ENCODE peak calls at places on chromosomes 16 and 17, in six cellular contexts. One of them, this sample, is unnamed.

GRCh38 chr17:66021757-66022156 is 170.2 kb downstream of the CEP112 start:
- DNase-seq in H1: no peak
- DNase-seq in HepG2: no peak
- DNase-seq in K562: no peak
- DNase-seq in HCT116: no peak
- DNase-seq in GM12878: no peak
- DNase-seq in this sample: no peak

GRCh38 chr17:29084476-29085148 is 41.7 kb downstream of the PIPOX start:
- DNase-seq in HCT116: no peak
- DNase-seq in H1: no peak
- DNase-seq in K562: no peak
- DNase-seq in GM12878: no peak
- DNase-seq in HepG2: no peak
- DNase-seq in this sample: no peak

GRCh38 chr16:53529529-53529928 is 26.5 kb upstream of the AKTIP start:
- DNase-seq in K562: no peak
- DNase-seq in HepG2: no peak
- DNase-seq in GM12878: no peak
- DNase-seq in H1: no peak
- DNase-seq in HCT116: no peak
- DNase-seq in this sample: no peak

GRCh38 chr17:76500745-76501017 is 542 bp downstream of the RHBDF2 start:
- DNase-seq in K562: no peak
- DNase-seq in HCT116: no peak
- DNase-seq in HepG2: no peak
- DNase-seq in GM12878: no peak
- DNase-seq in H1: no peak
- DNase-seq in this sample: no peak

GRCh38 chr16:81987121-81987520 is 24.1 kb downstream of the SDR42E1 start:
- DNase-seq in HCT116: no peak
- DNase-seq in H1: no peak
- DNase-seq in K562: no peak
- DNase-seq in HepG2: no peak
- DNase-seq in GM12878: no peak
- DNase-seq in this sample: no peak

GRCh38 chr16:30747799-30748633 is at the start of gene PHKG2:
- DNase-seq in HepG2: peak
- DNase-seq in GM12878: peak
- DNase-seq in H1: peak
- DNase-seq in HCT116: peak
- DNase-seq in K562: peak
- DNase-seq in this sample: peak

GRCh38 chr16:30786936-30787612 is at the start of gene ZNF629:
- DNase-seq in HCT116: peak
- DNase-seq in K562: peak
- DNase-seq in GM12878: no peak
- DNase-seq in H1: no peak
- DNase-seq in HepG2: peak
- DNase-seq in this sample: peak

GRCh38 chr17:45431531-45432404 is 902 bp downstream of the ARHGAP27 start:
- DNase-seq in H1: peak
- DNase-seq in K562: peak
- DNase-seq in GM12878: no peak
- DNase-seq in HepG2: peak
- DNase-seq in HCT116: peak
- DNase-seq in this sample: peak

GRCh38 chr16:20826039-20826566 is 19.8 kb downstream of the REXO5 start:
- DNase-seq in K562: peak
- DNase-seq in GM12878: no peak
- DNase-seq in H1: no peak
- DNase-seq in HCT116: no peak
- DNase-seq in HepG2: no peak
- DNase-seq in this sample: no peak

GRCh38 chr16:87924041-87924851 is 12.1 kb downstream of the CA5A start:
- DNase-seq in K562: no peak
- DNase-seq in GM12878: peak
- DNase-seq in HCT116: no peak
- DNase-seq in HepG2: no peak
- DNase-seq in H1: no peak
- DNase-seq in this sample: no peak

GRCh38 chr16:75010427-75010826 is 11.6 kb downstream of the ZNRF1 start:
- DNase-seq in HCT116: no peak
- DNase-seq in H1: no peak
- DNase-seq in GM12878: no peak
- DNase-seq in HepG2: no peak
- DNase-seq in K562: no peak
- DNase-seq in this sample: no peak

GRCh38 chr16:78666318-78666717 is 566.9 kb downstream of the WWOX start:
- DNase-seq in K562: no peak
- DNase-seq in GM12878: no peak
- DNase-seq in HepG2: no peak
- DNase-seq in HCT116: no peak
- DNase-seq in H1: no peak
- DNase-seq in this sample: no peak

GRCh38 chr16:15482068-15482747 is 47.8 kb downstream of the BMERB1 start:
- DNase-seq in HCT116: peak
- DNase-seq in HepG2: peak
- DNase-seq in GM12878: no peak
- DNase-seq in K562: peak
- DNase-seq in H1: peak
- DNase-seq in this sample: peak

GRCh38 chr17:8555062-8555461 is 75.5 kb downstream of the MYH10 start:
- DNase-seq in HCT116: no peak
- DNase-seq in H1: no peak
- DNase-seq in GM12878: no peak
- DNase-seq in K562: no peak
- DNase-seq in HepG2: no peak
- DNase-seq in this sample: no peak

GRCh38 chr17:81004336-81005015 is 12.8 kb downstream of the CHMP6 start:
- DNase-seq in H1: no peak
- DNase-seq in HCT116: no peak
- DNase-seq in HepG2: no peak
- DNase-seq in GM12878: no peak
- DNase-seq in K562: no peak
- DNase-seq in this sample: no peak
- TF ChIP-seq ATF3 in H1: no peak
- TF ChIP-seq ATF3 in HCT116: no peak
- TF ChIP-seq ATF3 in HepG2: no peak
- TF ChIP-seq ATF3 in GM12878: no peak
- TF ChIP-seq ATF3 in K562: no peak
- TF ChIP-seq ATF3 in this sample: no peak

GRCh38 chr16:51343411-51343810 is 192.3 kb upstream of the SALL1 start:
- DNase-seq in HCT116: no peak
- DNase-seq in HepG2: no peak
- DNase-seq in H1: no peak
- DNase-seq in K562: no peak
- DNase-seq in GM12878: no peak
- DNase-seq in this sample: no peak
- TF ChIP-seq ATF3 in HCT116: no peak
- TF ChIP-seq ATF3 in HepG2: no peak
- TF ChIP-seq ATF3 in H1: no peak
- TF ChIP-seq ATF3 in K562: no peak
- TF ChIP-seq ATF3 in GM12878: no peak
- TF ChIP-seq ATF3 in this sample: no peak

DNA sequence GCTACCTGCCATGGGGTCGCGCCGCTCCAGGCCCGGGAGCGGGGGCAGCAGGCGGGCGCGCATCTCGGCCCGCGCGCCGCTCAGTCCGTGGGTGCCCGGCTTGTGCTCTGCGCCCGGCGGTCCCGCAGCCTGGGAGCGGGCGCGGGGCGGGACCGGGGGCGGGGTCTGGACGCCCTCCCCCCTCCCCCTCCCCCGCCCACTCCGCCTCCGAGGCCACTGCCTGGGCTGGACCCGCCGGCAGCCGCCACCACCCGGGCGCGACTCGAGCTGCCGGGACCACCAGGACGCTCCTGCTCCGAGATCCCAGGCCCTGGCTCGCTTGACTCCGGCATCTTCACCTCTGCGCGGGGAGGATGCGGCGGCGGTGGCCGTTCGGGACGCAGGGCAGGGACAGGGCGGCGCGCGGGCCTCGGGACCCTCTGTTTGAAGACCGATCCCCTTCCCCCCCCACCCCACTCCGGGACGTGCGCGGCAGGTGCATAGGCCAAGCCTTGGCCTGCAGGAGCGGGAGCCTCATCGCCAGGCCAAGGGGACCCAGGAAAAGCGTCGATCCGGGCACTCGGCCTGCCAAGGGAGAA is at the start of gene HS3ST6:
- DNase-seq in HCT116: no peak
- DNase-seq in HepG2: no peak
- DNase-seq in GM12878: no peak
- DNase-seq in K562: no peak
- DNase-seq in H1: no peak
- DNase-seq in this sample: no peak
- TF ChIP-seq ATF3 in HCT116: no peak
- TF ChIP-seq ATF3 in HepG2: no peak
- TF ChIP-seq ATF3 in GM12878: no peak
- TF ChIP-seq ATF3 in K562: no peak
- TF ChIP-seq ATF3 in H1: no peak
- TF ChIP-seq ATF3 in this sample: no peak

DNA sequence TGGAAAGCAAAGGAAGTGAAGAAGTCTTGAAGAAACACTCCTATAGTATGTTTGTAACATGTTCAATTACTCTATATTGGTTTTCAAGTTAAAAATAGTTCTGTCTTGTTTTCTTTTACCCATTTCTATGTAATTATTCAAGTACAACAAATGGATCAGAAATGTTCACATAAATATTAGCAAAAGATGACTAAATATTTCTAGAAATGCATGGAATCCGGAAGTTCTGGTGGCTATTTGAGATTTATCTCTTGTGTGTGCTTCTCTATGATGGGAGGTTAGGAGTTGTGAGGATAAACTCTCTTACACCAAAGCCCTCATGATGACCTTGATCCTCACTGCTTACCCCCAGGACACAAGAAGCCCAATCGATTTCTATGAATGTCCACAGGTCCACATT is 237.5 kb downstream of the CDH8 start:
- DNase-seq in GM12878: no peak
- DNase-seq in K562: no peak
- DNase-seq in H1: no peak
- DNase-seq in HCT116: no peak
- DNase-seq in HepG2: no peak
- DNase-seq in this sample: no peak
- TF ChIP-seq ATF3 in GM12878: no peak
- TF ChIP-seq ATF3 in K562: no peak
- TF ChIP-seq ATF3 in H1: no peak
- TF ChIP-seq ATF3 in HCT116: no peak
- TF ChIP-seq ATF3 in HepG2: no peak
- TF ChIP-seq ATF3 in this sample: no peak

GRCh38 chr17:80058311-80058955 is 22.0 kb downstream of the CCDC40 start:
- DNase-seq in HCT116: no peak
- DNase-seq in GM12878: no peak
- DNase-seq in K562: no peak
- DNase-seq in H1: no peak
- DNase-seq in HepG2: no peak
- DNase-seq in this sample: no peak

GRCh38 chr17:80061421-80061820 is 25.0 kb downstream of the CCDC40 start:
- DNase-seq in HepG2: no peak
- DNase-seq in K562: no peak
- DNase-seq in GM12878: no peak
- DNase-seq in HCT116: no peak
- DNase-seq in H1: no peak
- DNase-seq in this sample: no peak

GRCh38 chr17:80064696-80065095 is 28.3 kb downstream of the CCDC40 start:
- DNase-seq in GM12878: no peak
- DNase-seq in H1: no peak
- DNase-seq in HCT116: no peak
- DNase-seq in HepG2: no peak
- DNase-seq in K562: no peak
- DNase-seq in this sample: no peak

GRCh38 chr17:80063815-80064585 is 27.6 kb downstream of the CCDC40 start:
- DNase-seq in H1: no peak
- DNase-seq in HCT116: peak
- DNase-seq in K562: peak
- DNase-seq in GM12878: no peak
- DNase-seq in HepG2: peak
- DNase-seq in this sample: no peak

DNA sequence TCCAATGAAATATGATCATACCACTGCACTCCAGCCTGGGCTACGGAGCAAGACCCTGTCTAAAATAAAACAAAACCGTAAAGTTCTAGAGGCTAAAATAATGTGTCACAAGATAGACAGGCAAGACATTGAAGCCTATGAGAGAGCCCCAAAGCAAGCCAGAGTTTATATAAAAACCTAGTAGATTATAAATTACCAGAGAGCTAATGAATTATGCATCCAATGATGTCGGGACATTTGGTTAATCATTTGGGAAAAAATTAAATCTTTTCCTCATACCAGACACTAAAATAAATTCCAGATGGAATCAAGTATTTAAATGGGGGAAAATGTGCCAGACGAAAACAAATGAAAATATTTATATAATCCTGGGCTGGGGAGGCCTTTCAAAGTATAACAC is 24.2 kb downstream of the CCDC40 start:
- DNase-seq in GM12878: no peak
- DNase-seq in HepG2: no peak
- DNase-seq in HCT116: no peak
- DNase-seq in K562: no peak
- DNase-seq in H1: no peak
- DNase-seq in this sample: no peak
- TF ChIP-seq ATF3 in GM12878: no peak
- TF ChIP-seq ATF3 in HepG2: no peak
- TF ChIP-seq ATF3 in HCT116: no peak
- TF ChIP-seq ATF3 in K562: no peak
- TF ChIP-seq ATF3 in H1: no peak
- TF ChIP-seq ATF3 in this sample: no peak

GRCh38 chr16:700684-701584 is 4.7 kb downstream of the FBXL16 start:
- DNase-seq in HepG2: no peak
- DNase-seq in H1: no peak
- DNase-seq in K562: peak
- DNase-seq in GM12878: no peak
- DNase-seq in HCT116: no peak
- DNase-seq in this sample: peak
- TF ChIP-seq ATF3 in HepG2: peak
- TF ChIP-seq ATF3 in H1: no peak
- TF ChIP-seq ATF3 in K562: no peak
- TF ChIP-seq ATF3 in GM12878: no peak
- TF ChIP-seq ATF3 in HCT116: no peak
- TF ChIP-seq ATF3 in this sample: no peak

GRCh38 chr16:25126820-25127232 is 15.3 kb downstream of the LCMT1 start:
- DNase-seq in K562: peak
- DNase-seq in GM12878: no peak
- DNase-seq in HepG2: peak
- DNase-seq in HCT116: no peak
- DNase-seq in H1: no peak
- DNase-seq in this sample: no peak
- TF ChIP-seq ATF3 in K562: no peak
- TF ChIP-seq ATF3 in GM12878: no peak
- TF ChIP-seq ATF3 in HepG2: no peak
- TF ChIP-seq ATF3 in HCT116: no peak
- TF ChIP-seq ATF3 in H1: no peak
- TF ChIP-seq ATF3 in this sample: no peak

This sample was measured in WTC11.